ENCODE peak calls at places on chromosomes 7 and 10, in ten cellular contexts. One of them, this sample, is unnamed.

GRCh38 chr10:88962336-88962735 is 9.8 kb upstream of the ACTA2 start:
- DNase-seq in EL: no peak
- DNase-seq in activated CD4-positive, alpha-beta T cell treated with anti-CD3 and anti-CD28 coated beads, Interleukin-2, amount 50 U/mL, for 24 hours: no peak
- DNase-seq in T-helper 1 cell: peak; percentile 39
- DNase-seq in Calu3: no peak
- DNase-seq in stimulated activated CD4-positive, alpha-beta T cell treated with anti-CD3 and anti-CD28 coated beads, Interleukin-1b, Interleukin-23, amount 100 ng/mL, for 1 hour: no peak
- DNase-seq in sigmoid colon: no peak
- DNase-seq in AG08396: no peak
- DNase-seq in fibroblast of lung: no peak
- DNase-seq in stimulated activated CD8-positive, alpha-beta memory T cell treated with anti-CD3 and anti-CD28 coated beads, Interleukin-15, amount 100 ng/mL, for 24 hours: no peak
- DNase-seq in this sample: no peak

GRCh38 chr10:20596911-20597310 is 300.2 kb downstream of the NEBL start:
- DNase-seq in Calu3: no peak
- DNase-seq in EL: no peak
- DNase-seq in T-helper 1 cell: no peak
- DNase-seq in sigmoid colon: no peak
- DNase-seq in AG08396: peak; percentile 2
- DNase-seq in stimulated activated CD4-positive, alpha-beta T cell treated with anti-CD3 and anti-CD28 coated beads, Interleukin-1b, Interleukin-23, amount 100 ng/mL, for 1 hour: no peak
- DNase-seq in activated CD4-positive, alpha-beta T cell treated with anti-CD3 and anti-CD28 coated beads, Interleukin-2, amount 50 U/mL, for 24 hours: no peak
- DNase-seq in fibroblast of lung: peak; percentile 28
- DNase-seq in stimulated activated CD8-positive, alpha-beta memory T cell treated with anti-CD3 and anti-CD28 coated beads, Interleukin-15, amount 100 ng/mL, for 24 hours: no peak
- DNase-seq in this sample: no peak

GRCh38 chr7:40220421-40220911 is 85.7 kb downstream of the SUGCT start:
- DNase-seq in EL: peak; percentile 50
- DNase-seq in stimulated activated CD4-positive, alpha-beta T cell treated with anti-CD3 and anti-CD28 coated beads, Interleukin-1b, Interleukin-23, amount 100 ng/mL, for 1 hour: no peak
- DNase-seq in AG08396: no peak
- DNase-seq in sigmoid colon: no peak
- DNase-seq in activated CD4-positive, alpha-beta T cell treated with anti-CD3 and anti-CD28 coated beads, Interleukin-2, amount 50 U/mL, for 24 hours: no peak
- DNase-seq in Calu3: no peak
- DNase-seq in stimulated activated CD8-positive, alpha-beta memory T cell treated with anti-CD3 and anti-CD28 coated beads, Interleukin-15, amount 100 ng/mL, for 24 hours: no peak
- DNase-seq in fibroblast of lung: peak; percentile 35
- DNase-seq in T-helper 1 cell: no peak
- DNase-seq in this sample: no peak

GRCh38 chr7:50828801-50829200 is 46.1 kb upstream of the GRB10 start:
- DNase-seq in stimulated activated CD8-positive, alpha-beta memory T cell treated with anti-CD3 and anti-CD28 coated beads, Interleukin-15, amount 100 ng/mL, for 24 hours: no peak
- DNase-seq in activated CD4-positive, alpha-beta T cell treated with anti-CD3 and anti-CD28 coated beads, Interleukin-2, amount 50 U/mL, for 24 hours: no peak
- DNase-seq in fibroblast of lung: no peak
- DNase-seq in stimulated activated CD4-positive, alpha-beta T cell treated with anti-CD3 and anti-CD28 coated beads, Interleukin-1b, Interleukin-23, amount 100 ng/mL, for 1 hour: no peak
- DNase-seq in Calu3: no peak
- DNase-seq in EL: no peak
- DNase-seq in AG08396: no peak
- DNase-seq in T-helper 1 cell: no peak
- DNase-seq in sigmoid colon: no peak
- DNase-seq in this sample: no peak

GRCh38 chr7:43220250-43220649 is 107.8 kb downstream of the HECW1 start:
- DNase-seq in Calu3: no peak
- DNase-seq in sigmoid colon: no peak
- DNase-seq in T-helper 1 cell: no peak
- DNase-seq in EL: peak; percentile 85
- DNase-seq in fibroblast of lung: peak; percentile 76
- DNase-seq in stimulated activated CD8-positive, alpha-beta memory T cell treated with anti-CD3 and anti-CD28 coated beads, Interleukin-15, amount 100 ng/mL, for 24 hours: no peak
- DNase-seq in AG08396: peak; percentile 73
- DNase-seq in activated CD4-positive, alpha-beta T cell treated with anti-CD3 and anti-CD28 coated beads, Interleukin-2, amount 50 U/mL, for 24 hours: no peak
- DNase-seq in stimulated activated CD4-positive, alpha-beta T cell treated with anti-CD3 and anti-CD28 coated beads, Interleukin-1b, Interleukin-23, amount 100 ng/mL, for 1 hour: no peak
- DNase-seq in this sample: no peak

GRCh38 chr10:67549390-67549789 is 146.6 kb downstream of the CTNNA3 start:
- DNase-seq in activated CD4-positive, alpha-beta T cell treated with anti-CD3 and anti-CD28 coated beads, Interleukin-2, amount 50 U/mL, for 24 hours: no peak
- DNase-seq in stimulated activated CD8-positive, alpha-beta memory T cell treated with anti-CD3 and anti-CD28 coated beads, Interleukin-15, amount 100 ng/mL, for 24 hours: no peak
- DNase-seq in fibroblast of lung: peak; percentile 21
- DNase-seq in Calu3: no peak
- DNase-seq in AG08396: no peak
- DNase-seq in T-helper 1 cell: no peak
- DNase-seq in sigmoid colon: no peak
- DNase-seq in stimulated activated CD4-positive, alpha-beta T cell treated with anti-CD3 and anti-CD28 coated beads, Interleukin-1b, Interleukin-23, amount 100 ng/mL, for 1 hour: no peak
- DNase-seq in EL: peak; percentile 26
- DNase-seq in this sample: no peak

GRCh38 chr7:116727432-116728009 is 55.5 kb downstream of the MET start:
- DNase-seq in AG08396: no peak
- DNase-seq in stimulated activated CD8-positive, alpha-beta memory T cell treated with anti-CD3 and anti-CD28 coated beads, Interleukin-15, amount 100 ng/mL, for 24 hours: no peak
- DNase-seq in Calu3: no peak
- DNase-seq in sigmoid colon: no peak
- DNase-seq in stimulated activated CD4-positive, alpha-beta T cell treated with anti-CD3 and anti-CD28 coated beads, Interleukin-1b, Interleukin-23, amount 100 ng/mL, for 1 hour: no peak
- DNase-seq in fibroblast of lung: no peak
- DNase-seq in EL: no peak
- DNase-seq in T-helper 1 cell: no peak
- DNase-seq in activated CD4-positive, alpha-beta T cell treated with anti-CD3 and anti-CD28 coated beads, Interleukin-2, amount 50 U/mL, for 24 hours: no peak
- DNase-seq in this sample: no peak

GRCh38 chr7:75656740-75657139 is 82.0 kb downstream of the HIP1 start:
- DNase-seq in AG08396: no peak
- DNase-seq in activated CD4-positive, alpha-beta T cell treated with anti-CD3 and anti-CD28 coated beads, Interleukin-2, amount 50 U/mL, for 24 hours: no peak
- DNase-seq in T-helper 1 cell: no peak
- DNase-seq in Calu3: no peak
- DNase-seq in sigmoid colon: no peak
- DNase-seq in stimulated activated CD8-positive, alpha-beta memory T cell treated with anti-CD3 and anti-CD28 coated beads, Interleukin-15, amount 100 ng/mL, for 24 hours: no peak
- DNase-seq in EL: no peak
- DNase-seq in fibroblast of lung: no peak
- DNase-seq in stimulated activated CD4-positive, alpha-beta T cell treated with anti-CD3 and anti-CD28 coated beads, Interleukin-1b, Interleukin-23, amount 100 ng/mL, for 1 hour: no peak
- DNase-seq in this sample: no peak

GRCh38 chr7:38020134-38020533 is 99.7 kb downstream of the EPDR1 start:
- DNase-seq in Calu3: no peak
- DNase-seq in EL: no peak
- DNase-seq in sigmoid colon: no peak
- DNase-seq in stimulated activated CD4-positive, alpha-beta T cell treated with anti-CD3 and anti-CD28 coated beads, Interleukin-1b, Interleukin-23, amount 100 ng/mL, for 1 hour: no peak
- DNase-seq in fibroblast of lung: no peak
- DNase-seq in activated CD4-positive, alpha-beta T cell treated with anti-CD3 and anti-CD28 coated beads, Interleukin-2, amount 50 U/mL, for 24 hours: no peak
- DNase-seq in AG08396: peak; percentile 32
- DNase-seq in T-helper 1 cell: no peak
- DNase-seq in stimulated activated CD8-positive, alpha-beta memory T cell treated with anti-CD3 and anti-CD28 coated beads, Interleukin-15, amount 100 ng/mL, for 24 hours: no peak
- DNase-seq in this sample: no peak

GRCh38 chr10:61744469-61744868 is 81.7 kb downstream of the CABCOCO1 start:
- DNase-seq in activated CD4-positive, alpha-beta T cell treated with anti-CD3 and anti-CD28 coated beads, Interleukin-2, amount 50 U/mL, for 24 hours: no peak
- DNase-seq in stimulated activated CD8-positive, alpha-beta memory T cell treated with anti-CD3 and anti-CD28 coated beads, Interleukin-15, amount 100 ng/mL, for 24 hours: no peak
- DNase-seq in stimulated activated CD4-positive, alpha-beta T cell treated with anti-CD3 and anti-CD28 coated beads, Interleukin-1b, Interleukin-23, amount 100 ng/mL, for 1 hour: no peak
- DNase-seq in fibroblast of lung: no peak
- DNase-seq in Calu3: no peak
- DNase-seq in sigmoid colon: no peak
- DNase-seq in EL: no peak
- DNase-seq in AG08396: no peak
- DNase-seq in T-helper 1 cell: peak; percentile 37
- DNase-seq in this sample: no peak

GRCh38 chr10:32972454-32972853 is 14.4 kb upstream of the ITGB1 start:
- DNase-seq in EL: no peak
- DNase-seq in sigmoid colon: no peak
- DNase-seq in stimulated activated CD4-positive, alpha-beta T cell treated with anti-CD3 and anti-CD28 coated beads, Interleukin-1b, Interleukin-23, amount 100 ng/mL, for 1 hour: no peak
- DNase-seq in stimulated activated CD8-positive, alpha-beta memory T cell treated with anti-CD3 and anti-CD28 coated beads, Interleukin-15, amount 100 ng/mL, for 24 hours: no peak
- DNase-seq in activated CD4-positive, alpha-beta T cell treated with anti-CD3 and anti-CD28 coated beads, Interleukin-2, amount 50 U/mL, for 24 hours: no peak
- DNase-seq in Calu3: no peak
- DNase-seq in fibroblast of lung: no peak
- DNase-seq in T-helper 1 cell: no peak
- DNase-seq in AG08396: no peak
- DNase-seq in this sample: no peak

GRCh38 chr7:30163231-30163894 is 28.6 kb downstream of the MTURN start:
- DNase-seq in T-helper 1 cell: peak; percentile 9
- DNase-seq in activated CD4-positive, alpha-beta T cell treated with anti-CD3 and anti-CD28 coated beads, Interleukin-2, amount 50 U/mL, for 24 hours: no peak
- DNase-seq in Calu3: no peak
- DNase-seq in EL: no peak
- DNase-seq in fibroblast of lung: no peak
- DNase-seq in stimulated activated CD4-positive, alpha-beta T cell treated with anti-CD3 and anti-CD28 coated beads, Interleukin-1b, Interleukin-23, amount 100 ng/mL, for 1 hour: no peak
- DNase-seq in AG08396: no peak
- DNase-seq in stimulated activated CD8-positive, alpha-beta memory T cell treated with anti-CD3 and anti-CD28 coated beads, Interleukin-15, amount 100 ng/mL, for 24 hours: no peak
- DNase-seq in sigmoid colon: no peak
- DNase-seq in this sample: no peak

GRCh38 chr7:69736411-69736810 is 138.1 kb downstream of the AUTS2 start:
- DNase-seq in sigmoid colon: no peak
- DNase-seq in stimulated activated CD8-positive, alpha-beta memory T cell treated with anti-CD3 and anti-CD28 coated beads, Interleukin-15, amount 100 ng/mL, for 24 hours: no peak
- DNase-seq in activated CD4-positive, alpha-beta T cell treated with anti-CD3 and anti-CD28 coated beads, Interleukin-2, amount 50 U/mL, for 24 hours: no peak
- DNase-seq in EL: no peak
- DNase-seq in stimulated activated CD4-positive, alpha-beta T cell treated with anti-CD3 and anti-CD28 coated beads, Interleukin-1b, Interleukin-23, amount 100 ng/mL, for 1 hour: no peak
- DNase-seq in fibroblast of lung: no peak
- DNase-seq in Calu3: no peak
- DNase-seq in T-helper 1 cell: no peak
- DNase-seq in AG08396: no peak
- DNase-seq in this sample: no peak

GRCh38 chr7:106959753-106960152 is 84.8 kb upstream of the PRKAR2B start:
- DNase-seq in sigmoid colon: no peak
- DNase-seq in stimulated activated CD8-positive, alpha-beta memory T cell treated with anti-CD3 and anti-CD28 coated beads, Interleukin-15, amount 100 ng/mL, for 24 hours: no peak
- DNase-seq in fibroblast of lung: no peak
- DNase-seq in Calu3: peak; percentile 6
- DNase-seq in EL: no peak
- DNase-seq in AG08396: no peak
- DNase-seq in stimulated activated CD4-positive, alpha-beta T cell treated with anti-CD3 and anti-CD28 coated beads, Interleukin-1b, Interleukin-23, amount 100 ng/mL, for 1 hour: no peak
- DNase-seq in activated CD4-positive, alpha-beta T cell treated with anti-CD3 and anti-CD28 coated beads, Interleukin-2, amount 50 U/mL, for 24 hours: no peak
- DNase-seq in T-helper 1 cell: no peak
- DNase-seq in this sample: no peak

GRCh38 chr7:139023076-139023475 is 12.8 kb downstream of the ZC3HAV1L start:
- DNase-seq in fibroblast of lung: no peak
- DNase-seq in Calu3: no peak
- DNase-seq in stimulated activated CD8-positive, alpha-beta memory T cell treated with anti-CD3 and anti-CD28 coated beads, Interleukin-15, amount 100 ng/mL, for 24 hours: no peak
- DNase-seq in AG08396: no peak
- DNase-seq in T-helper 1 cell: no peak
- DNase-seq in sigmoid colon: no peak
- DNase-seq in stimulated activated CD4-positive, alpha-beta T cell treated with anti-CD3 and anti-CD28 coated beads, Interleukin-1b, Interleukin-23, amount 100 ng/mL, for 1 hour: no peak
- DNase-seq in EL: peak; percentile 29
- DNase-seq in activated CD4-positive, alpha-beta T cell treated with anti-CD3 and anti-CD28 coated beads, Interleukin-2, amount 50 U/mL, for 24 hours: no peak
- DNase-seq in this sample: no peak

GRCh38 chr7:48962821-48963505 is 38.6 kb downstream of the CDC14C start:
- DNase-seq in sigmoid colon: no peak
- DNase-seq in AG08396: no peak
- DNase-seq in activated CD4-positive, alpha-beta T cell treated with anti-CD3 and anti-CD28 coated beads, Interleukin-2, amount 50 U/mL, for 24 hours: no peak
- DNase-seq in stimulated activated CD8-positive, alpha-beta memory T cell treated with anti-CD3 and anti-CD28 coated beads, Interleukin-15, amount 100 ng/mL, for 24 hours: no peak
- DNase-seq in stimulated activated CD4-positive, alpha-beta T cell treated with anti-CD3 and anti-CD28 coated beads, Interleukin-1b, Interleukin-23, amount 100 ng/mL, for 1 hour: no peak
- DNase-seq in EL: no peak
- DNase-seq in Calu3: no peak
- DNase-seq in T-helper 1 cell: no peak
- DNase-seq in fibroblast of lung: peak; percentile 3
- DNase-seq in this sample: no peak

GRCh38 chr7:126426652-126427051 is 826.1 kb downstream of the GRM8 start:
- DNase-seq in AG08396: no peak
- DNase-seq in stimulated activated CD4-positive, alpha-beta T cell treated with anti-CD3 and anti-CD28 coated beads, Interleukin-1b, Interleukin-23, amount 100 ng/mL, for 1 hour: no peak
- DNase-seq in activated CD4-positive, alpha-beta T cell treated with anti-CD3 and anti-CD28 coated beads, Interleukin-2, amount 50 U/mL, for 24 hours: no peak
- DNase-seq in T-helper 1 cell: no peak
- DNase-seq in Calu3: no peak
- DNase-seq in EL: no peak
- DNase-seq in fibroblast of lung: no peak
- DNase-seq in sigmoid colon: no peak
- DNase-seq in stimulated activated CD8-positive, alpha-beta memory T cell treated with anti-CD3 and anti-CD28 coated beads, Interleukin-15, amount 100 ng/mL, for 24 hours: no peak
- DNase-seq in this sample: no peak

GRCh38 chr10:930415-931325 is 835 bp downstream of the LARP4B start:
- DNase-seq in EL: peak; percentile 61
- DNase-seq in activated CD4-positive, alpha-beta T cell treated with anti-CD3 and anti-CD28 coated beads, Interleukin-2, amount 50 U/mL, for 24 hours: no peak
- DNase-seq in Calu3: peak; percentile 74
- DNase-seq in AG08396: peak; percentile 65
- DNase-seq in stimulated activated CD8-positive, alpha-beta memory T cell treated with anti-CD3 and anti-CD28 coated beads, Interleukin-15, amount 100 ng/mL, for 24 hours: no peak
- DNase-seq in stimulated activated CD4-positive, alpha-beta T cell treated with anti-CD3 and anti-CD28 coated beads, Interleukin-1b, Interleukin-23, amount 100 ng/mL, for 1 hour: no peak
- DNase-seq in sigmoid colon: peak; percentile 71
- DNase-seq in fibroblast of lung: peak; percentile 22
- DNase-seq in T-helper 1 cell: peak; percentile 30
- DNase-seq in this sample: no peak

GRCh38 chr7:66167773-66168367 is 37.3 kb upstream of the TPST1 start:
- DNase-seq in fibroblast of lung: peak; percentile 95
- DNase-seq in stimulated activated CD4-positive, alpha-beta T cell treated with anti-CD3 and anti-CD28 coated beads, Interleukin-1b, Interleukin-23, amount 100 ng/mL, for 1 hour: no peak
- DNase-seq in stimulated activated CD8-positive, alpha-beta memory T cell treated with anti-CD3 and anti-CD28 coated beads, Interleukin-15, amount 100 ng/mL, for 24 hours: no peak
- DNase-seq in Calu3: no peak
- DNase-seq in AG08396: peak; percentile 38
- DNase-seq in T-helper 1 cell: no peak
- DNase-seq in sigmoid colon: no peak
- DNase-seq in activated CD4-positive, alpha-beta T cell treated with anti-CD3 and anti-CD28 coated beads, Interleukin-2, amount 50 U/mL, for 24 hours: no peak
- DNase-seq in EL: peak; percentile 80
- DNase-seq in this sample: no peak

GRCh38 chr7:44131173-44132009 is 8.0 kb upstream of the POLD2 start:
- DNase-seq in activated CD4-positive, alpha-beta T cell treated with anti-CD3 and anti-CD28 coated beads, Interleukin-2, amount 50 U/mL, for 24 hours: no peak
- DNase-seq in AG08396: no peak
- DNase-seq in stimulated activated CD4-positive, alpha-beta T cell treated with anti-CD3 and anti-CD28 coated beads, Interleukin-1b, Interleukin-23, amount 100 ng/mL, for 1 hour: no peak
- DNase-seq in T-helper 1 cell: no peak
- DNase-seq in sigmoid colon: no peak
- DNase-seq in EL: no peak
- DNase-seq in Calu3: no peak
- DNase-seq in stimulated activated CD8-positive, alpha-beta memory T cell treated with anti-CD3 and anti-CD28 coated beads, Interleukin-15, amount 100 ng/mL, for 24 hours: no peak
- DNase-seq in fibroblast of lung: peak; percentile 42
- DNase-seq in this sample: no peak

GRCh38 chr10:88460601-88461000 is 122.5 kb downstream of the RNLS start:
- DNase-seq in fibroblast of lung: no peak
- DNase-seq in EL: no peak
- DNase-seq in T-helper 1 cell: no peak
- DNase-seq in stimulated activated CD8-positive, alpha-beta memory T cell treated with anti-CD3 and anti-CD28 coated beads, Interleukin-15, amount 100 ng/mL, for 24 hours: no peak
- DNase-seq in sigmoid colon: no peak
- DNase-seq in AG08396: no peak
- DNase-seq in activated CD4-positive, alpha-beta T cell treated with anti-CD3 and anti-CD28 coated beads, Interleukin-2, amount 50 U/mL, for 24 hours: no peak
- DNase-seq in Calu3: no peak
- DNase-seq in stimulated activated CD4-positive, alpha-beta T cell treated with anti-CD3 and anti-CD28 coated beads, Interleukin-1b, Interleukin-23, amount 100 ng/mL, for 1 hour: no peak
- DNase-seq in this sample: no peak

GRCh38 chr10:103433858-103434257 is 18.3 kb downstream of the CALHM2 start:
- DNase-seq in Calu3: no peak
- DNase-seq in EL: no peak
- DNase-seq in sigmoid colon: no peak
- DNase-seq in activated CD4-positive, alpha-beta T cell treated with anti-CD3 and anti-CD28 coated beads, Interleukin-2, amount 50 U/mL, for 24 hours: no peak
- DNase-seq in AG08396: no peak
- DNase-seq in T-helper 1 cell: no peak
- DNase-seq in fibroblast of lung: no peak
- DNase-seq in stimulated activated CD8-positive, alpha-beta memory T cell treated with anti-CD3 and anti-CD28 coated beads, Interleukin-15, amount 100 ng/mL, for 24 hours: no peak
- DNase-seq in stimulated activated CD4-positive, alpha-beta T cell treated with anti-CD3 and anti-CD28 coated beads, Interleukin-1b, Interleukin-23, amount 100 ng/mL, for 1 hour: no peak
- DNase-seq in this sample: no peak

GRCh38 chr7:57653262-57653830 is 203.4 kb downstream of the ZNF716 start:
- DNase-seq in EL: no peak
- DNase-seq in AG08396: no peak
- DNase-seq in stimulated activated CD4-positive, alpha-beta T cell treated with anti-CD3 and anti-CD28 coated beads, Interleukin-1b, Interleukin-23, amount 100 ng/mL, for 1 hour: no peak
- DNase-seq in T-helper 1 cell: no peak
- DNase-seq in activated CD4-positive, alpha-beta T cell treated with anti-CD3 and anti-CD28 coated beads, Interleukin-2, amount 50 U/mL, for 24 hours: no peak
- DNase-seq in sigmoid colon: no peak
- DNase-seq in stimulated activated CD8-positive, alpha-beta memory T cell treated with anti-CD3 and anti-CD28 coated beads, Interleukin-15, amount 100 ng/mL, for 24 hours: no peak
- DNase-seq in fibroblast of lung: no peak
- DNase-seq in Calu3: no peak
- DNase-seq in this sample: no peak

GRCh38 chr7:79782256-79782655 is 328.8 kb upstream of the MAGI2 start:
- DNase-seq in AG08396: no peak
- DNase-seq in Calu3: no peak
- DNase-seq in stimulated activated CD8-positive, alpha-beta memory T cell treated with anti-CD3 and anti-CD28 coated beads, Interleukin-15, amount 100 ng/mL, for 24 hours: no peak
- DNase-seq in stimulated activated CD4-positive, alpha-beta T cell treated with anti-CD3 and anti-CD28 coated beads, Interleukin-1b, Interleukin-23, amount 100 ng/mL, for 1 hour: no peak
- DNase-seq in fibroblast of lung: no peak
- DNase-seq in EL: no peak
- DNase-seq in T-helper 1 cell: no peak
- DNase-seq in activated CD4-positive, alpha-beta T cell treated with anti-CD3 and anti-CD28 coated beads, Interleukin-2, amount 50 U/mL, for 24 hours: no peak
- DNase-seq in sigmoid colon: no peak
- DNase-seq in this sample: no peak

GRCh38 chr7:30974605-30975256 is 11.0 kb downstream of the GHRHR start:
- DNase-seq in EL: peak; percentile 49
- DNase-seq in stimulated activated CD4-positive, alpha-beta T cell treated with anti-CD3 and anti-CD28 coated beads, Interleukin-1b, Interleukin-23, amount 100 ng/mL, for 1 hour: no peak
- DNase-seq in Calu3: peak; percentile 98
- DNase-seq in sigmoid colon: peak; percentile 62
- DNase-seq in AG08396: peak; percentile 53
- DNase-seq in fibroblast of lung: peak; percentile 24
- DNase-seq in stimulated activated CD8-positive, alpha-beta memory T cell treated with anti-CD3 and anti-CD28 coated beads, Interleukin-15, amount 100 ng/mL, for 24 hours: no peak
- DNase-seq in T-helper 1 cell: peak; percentile 78
- DNase-seq in activated CD4-positive, alpha-beta T cell treated with anti-CD3 and anti-CD28 coated beads, Interleukin-2, amount 50 U/mL, for 24 hours: peak; percentile 10
- DNase-seq in this sample: no peak

GRCh38 chr10:59708816-59709471 is 706 bp downstream of the SLC16A9 start:
- DNase-seq in fibroblast of lung: no peak
- DNase-seq in sigmoid colon: peak; percentile 58
- DNase-seq in AG08396: peak; percentile 12
- DNase-seq in EL: no peak
- DNase-seq in stimulated activated CD8-positive, alpha-beta memory T cell treated with anti-CD3 and anti-CD28 coated beads, Interleukin-15, amount 100 ng/mL, for 24 hours: no peak
- DNase-seq in Calu3: peak; percentile 42
- DNase-seq in activated CD4-positive, alpha-beta T cell treated with anti-CD3 and anti-CD28 coated beads, Interleukin-2, amount 50 U/mL, for 24 hours: no peak
- DNase-seq in T-helper 1 cell: no peak
- DNase-seq in stimulated activated CD4-positive, alpha-beta T cell treated with anti-CD3 and anti-CD28 coated beads, Interleukin-1b, Interleukin-23, amount 100 ng/mL, for 1 hour: no peak
- DNase-seq in this sample: no peak

GRCh38 chr7:27184342-27185012 is 555 bp downstream of the HOXA11 start:
- DNase-seq in sigmoid colon: peak; percentile 85
- DNase-seq in fibroblast of lung: no peak
- DNase-seq in stimulated activated CD4-positive, alpha-beta T cell treated with anti-CD3 and anti-CD28 coated beads, Interleukin-1b, Interleukin-23, amount 100 ng/mL, for 1 hour: no peak
- DNase-seq in EL: peak; percentile 49
- DNase-seq in stimulated activated CD8-positive, alpha-beta memory T cell treated with anti-CD3 and anti-CD28 coated beads, Interleukin-15, amount 100 ng/mL, for 24 hours: no peak
- DNase-seq in Calu3: peak; percentile 66
- DNase-seq in AG08396: peak; percentile 60
- DNase-seq in T-helper 1 cell: peak; percentile 28
- DNase-seq in activated CD4-positive, alpha-beta T cell treated with anti-CD3 and anti-CD28 coated beads, Interleukin-2, amount 50 U/mL, for 24 hours: no peak
- DNase-seq in this sample: no peak

GRCh38 chr7:17646181-17646956 is 293.9 kb downstream of the SNX13 start:
- DNase-seq in Calu3: peak; percentile 26
- DNase-seq in EL: peak; percentile 45
- DNase-seq in AG08396: peak; percentile 16
- DNase-seq in stimulated activated CD4-positive, alpha-beta T cell treated with anti-CD3 and anti-CD28 coated beads, Interleukin-1b, Interleukin-23, amount 100 ng/mL, for 1 hour: no peak
- DNase-seq in sigmoid colon: no peak
- DNase-seq in fibroblast of lung: peak; percentile 76
- DNase-seq in stimulated activated CD8-positive, alpha-beta memory T cell treated with anti-CD3 and anti-CD28 coated beads, Interleukin-15, amount 100 ng/mL, for 24 hours: no peak
- DNase-seq in T-helper 1 cell: no peak
- DNase-seq in activated CD4-positive, alpha-beta T cell treated with anti-CD3 and anti-CD28 coated beads, Interleukin-2, amount 50 U/mL, for 24 hours: no peak
- DNase-seq in this sample: no peak

This sample was measured in activated naive CD4-positive, alpha-beta T cell.